ENCODE peak calls at places on chromosome 16, in ten cellular contexts. S is aorta, C is heart right ventricle, N is GM23248, W is ascending aorta, A is Peyer's patch, H is pancreas, L is A673, Y is tibial nerve, U is right cardiac atrium. D is an unnamed sample.

GRCh38 chr16:58110590-58111330 is 18.4 kb downstream of the CFAP20 start:
- DNase-seq in S (no peak), C (no peak), N (peak; percentile 42), W (no peak), A (no peak), H (no peak), L (peak; percentile 47), Y (no peak), U (peak; percentile 64), D (no peak)

GRCh38 chr16:11418506-11418905 is 73.2 kb downstream of the RMI2 start:
- DNase-seq in S (no peak), C (no peak), N (no peak), W (no peak), A (no peak), H (no peak), L (no peak), Y (no peak), U (no peak), D (no peak)

GRCh38 chr16:23245268-23245667 is 56.8 kb upstream of the SCNN1B start:
- DNase-seq in S (peak; percentile 87), C (peak; percentile 72), N (no peak), W (peak; percentile 79), A (no peak), H (peak; percentile 39), L (no peak), Y (no peak), U (peak; percentile 75), D (no peak)

GRCh38 chr16:5432166-5432565 is 334.6 kb upstream of the EEF2KMT start:
- DNase-seq in S (no peak), C (no peak), N (no peak), W (no peak), A (no peak), H (no peak), L (no peak), Y (no peak), U (no peak), D (no peak)

GRCh38 chr16:57504001-57504400 is 17.7 kb upstream of the DOK4 start:
- DNase-seq in S (no peak), C (no peak), N (no peak), W (no peak), A (no peak), H (no peak), L (no peak), Y (no peak), U (peak; percentile 4), D (no peak)

GRCh38 chr16:46853713-46854443 is 22.9 kb upstream of the C16orf87 start:
- DNase-seq in S (peak; percentile 89), C (peak; percentile 74), N (peak; percentile 74), W (peak; percentile 73), A (peak; percentile 83), H (peak; percentile 78), L (peak; percentile 79), Y (peak; percentile 74), U (peak; percentile 85), D (peak; percentile 69)

GRCh38 chr16:57256601-57257395 is 11.7 kb downstream of the ARL2BP start:
- DNase-seq in S (peak; percentile 64), C (no peak), N (no peak), W (peak; percentile 53), A (no peak), H (no peak), L (no peak), Y (no peak), U (no peak), D (no peak)

GRCh38 chr16:49000594-49000993 is 281.0 kb downstream of the CBLN1 start:
- DNase-seq in S (no peak), C (no peak), N (no peak), W (no peak), A (no peak), H (no peak), L (no peak), Y (no peak), U (no peak), D (no peak)

GRCh38 chr16:88483392-88483641 is 30.2 kb downstream of the ZFPM1 start:
- DNase-seq in S (no peak), C (no peak), N (no peak), W (no peak), A (no peak), H (no peak), L (no peak), Y (no peak), U (no peak), D (no peak)

GRCh38 chr16:68468849-68469248 is 20.5 kb upstream of the SMPD3 start:
- DNase-seq in S (no peak), C (no peak), N (no peak), W (no peak), A (no peak), H (no peak), L (no peak), Y (no peak), U (no peak), D (no peak)
- H3K27ac ChIP-seq in S (no peak overlapping the region), C (peak overlapping the region; percentile 82), N (no peak overlapping the region), W (no peak overlapping the region), A (no peak overlapping the region), H (no peak overlapping the region), L (no peak overlapping the region), Y (no peak overlapping the region), U (no peak overlapping the region), D (no peak overlapping the region)

GRCh38 chr16:67462279-67462655 is 18.7 kb downstream of the ATP6V0D1 start:
- DNase-seq in S (no peak), C (no peak), N (peak; percentile 25), W (no peak), A (peak; percentile 68), H (no peak), L (no peak), Y (no peak), U (no peak), D (no peak)
- H3K27ac ChIP-seq in S (no peak overlapping the region), C (no peak overlapping the region), N (no peak overlapping the region), W (no peak overlapping the region), A (peak overlapping the region; percentile 94), H (peak overlapping the region; percentile 93), L (no peak overlapping the region), Y (no peak overlapping the region), U (no peak overlapping the region), D (no peak overlapping the region)

GRCh38 chr16:15980329-15980728 is 30.9 kb downstream of the ABCC1 start:
- DNase-seq in S (no peak), C (no peak), N (no peak), W (no peak), A (no peak), H (no peak), L (no peak), Y (no peak), U (no peak), D (no peak)

GRCh38 chr16:15985144-15985543 is 35.7 kb downstream of the ABCC1 start:
- DNase-seq in S (no peak), C (no peak), N (no peak), W (no peak), A (no peak), H (no peak), L (no peak), Y (no peak), U (no peak), D (no peak)

GRCh38 chr16:15981382-15981781 is 32.0 kb downstream of the ABCC1 start:
- DNase-seq in S (no peak), C (no peak), N (no peak), W (no peak), A (no peak), H (no peak), L (no peak), Y (no peak), U (no peak), D (no peak)

GRCh38 chr16:15986261-15986660 is 36.8 kb downstream of the ABCC1 start:
- DNase-seq in S (no peak), C (no peak), N (no peak), W (no peak), A (no peak), H (no peak), L (no peak), Y (no peak), U (no peak), D (no peak)

GRCh38 chr16:15983898-15984297 is 34.5 kb downstream of the ABCC1 start:
- DNase-seq in S (no peak), C (no peak), N (peak; percentile 35), W (peak; percentile 73), A (no peak), H (no peak), L (no peak), Y (no peak), U (no peak), D (no peak)
- H3K27ac ChIP-seq in S (peak overlapping the region; percentile 42), C (peak overlapping the region; percentile 58), N (no peak overlapping the region), W (peak overlapping the region; percentile 74), A (no peak overlapping the region), H (no peak overlapping the region), L (no peak overlapping the region), Y (no peak overlapping the region), U (no peak overlapping the region), D (no peak overlapping the region)

GRCh38 chr16:86465434-86465833 is 44.9 kb upstream of the FOXF1 start:
- DNase-seq in S (no peak), C (no peak), N (no peak), W (no peak), A (no peak), H (no peak), L (no peak), Y (no peak), U (no peak), D (no peak)
- H3K27ac ChIP-seq in S (no peak overlapping the region), C (no peak overlapping the region), N (no peak overlapping the region), W (no peak overlapping the region), A (no peak overlapping the region), H (no peak overlapping the region), L (no peak overlapping the region), Y (no peak overlapping the region), U (no peak overlapping the region), D (no peak overlapping the region)

DNA sequence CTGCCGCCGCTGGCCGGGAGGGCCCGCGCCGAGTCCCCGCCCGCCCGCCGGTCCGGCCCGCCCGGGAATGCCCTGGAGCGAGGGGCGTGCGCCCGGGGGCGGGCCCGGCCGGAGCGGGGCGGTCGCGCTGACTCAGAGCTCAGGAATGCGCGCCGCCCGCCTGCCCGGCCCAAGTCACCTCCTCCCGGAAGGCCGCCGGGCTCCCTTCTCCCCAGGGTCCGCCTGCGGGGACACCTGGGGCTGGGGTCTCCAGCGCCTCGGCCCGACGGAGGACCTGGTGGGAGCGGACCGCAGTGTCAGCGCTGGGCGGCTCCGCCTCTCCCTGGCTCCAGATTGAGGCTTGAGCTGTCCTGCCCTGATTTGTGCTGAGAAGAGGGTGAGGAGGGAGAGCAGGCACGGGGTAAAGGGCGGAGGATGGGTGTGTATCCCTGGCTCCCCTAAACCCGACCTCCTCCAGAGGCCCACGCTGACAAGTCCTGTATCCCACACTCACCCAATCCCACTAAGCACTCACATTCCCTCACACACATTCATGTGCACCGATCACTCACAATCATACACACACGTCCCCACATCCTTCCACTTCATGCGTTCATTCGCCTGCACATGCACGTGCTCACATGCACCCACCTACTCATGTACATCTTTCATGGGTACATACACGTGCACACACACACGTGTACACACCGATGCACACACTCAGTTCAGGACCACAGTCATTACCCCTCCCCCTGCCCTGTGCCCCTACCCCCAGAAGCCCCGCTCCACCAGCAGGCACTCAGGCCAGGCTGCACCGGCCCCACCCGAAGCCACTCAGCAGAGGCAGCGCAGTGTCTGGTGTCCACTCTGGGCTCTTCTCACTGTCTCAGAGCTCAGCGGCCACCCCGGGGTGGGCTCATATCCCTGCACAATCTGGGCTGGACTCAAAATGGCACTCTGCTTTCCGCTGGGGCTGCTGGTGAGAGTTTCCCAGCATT is at the start of gene RHBDF1:
- DNase-seq in S (peak; percentile 91), C (peak; percentile 75), N (peak; percentile 80), W (peak; percentile 77), A (peak; percentile 78), H (peak; percentile 75), L (peak; percentile 50), Y (no peak), U (peak; percentile 89), D (no peak)
- H3K27ac ChIP-seq in S (peak within 1 kb of the TSS; percentile 66), C (peak within 1 kb of the TSS; percentile 95), N (peak within 1 kb of the TSS; percentile 66), W (peak within 1 kb of the TSS; percentile 97), A (peak within 1 kb of the TSS; percentile 84), H (peak within 1 kb of the TSS; percentile 78), L (no peak within 1 kb of the TSS), Y (peak within 1 kb of the TSS; percentile 97), U (peak within 1 kb of the TSS; percentile 91), D (no peak within 1 kb of the TSS)

GRCh38 chr16:71526111-71526998 is at the start of gene CHST4:
- DNase-seq in S (no peak), C (no peak), N (peak; percentile 77), W (no peak), A (no peak), H (no peak), L (peak; percentile 30), Y (no peak), U (no peak), D (no peak)
- H3K27ac ChIP-seq in S (no peak within 1 kb of the TSS), C (no peak within 1 kb of the TSS), N (no peak within 1 kb of the TSS), W (no peak within 1 kb of the TSS), A (no peak within 1 kb of the TSS), H (peak within 1 kb of the TSS; percentile 25), L (no peak within 1 kb of the TSS), Y (no peak within 1 kb of the TSS), U (no peak within 1 kb of the TSS), D (no peak within 1 kb of the TSS)